ENCODE peak calls at places on chromosome 11, in eight cellular contexts. One of them, this sample, is unnamed.

GRCh38 chr11:44681698-44682097 is 45.1 kb upstream of the TSPAN18 start:
- DNase-seq in mammary epithelial cell: peak
- DNase-seq in iris pigment epithelial cell: peak
- DNase-seq in EH: peak
- DNase-seq in endothelial cell: no peak
- DNase-seq in uterus: no peak
- DNase-seq in esophagus squamous epithelium: no peak
- DNase-seq in stimulated activated CD4-positive, alpha-beta T cell treated with anti-CD3 and anti-CD28 coated beads, Interleukin-2, amount 100 ng/mL, for 48 hours: no peak
- DNase-seq in this sample: no peak

GRCh38 chr11:1305558-1306056 is 3.8 kb downstream of the TOLLIP start:
- DNase-seq in mammary epithelial cell: no peak
- DNase-seq in iris pigment epithelial cell: no peak
- DNase-seq in EH: no peak
- DNase-seq in endothelial cell: no peak
- DNase-seq in uterus: no peak
- DNase-seq in esophagus squamous epithelium: no peak
- DNase-seq in stimulated activated CD4-positive, alpha-beta T cell treated with anti-CD3 and anti-CD28 coated beads, Interleukin-2, amount 100 ng/mL, for 48 hours: no peak
- DNase-seq in this sample: no peak

GRCh38 chr11:100068116-100068515 is 619.0 kb upstream of the ARHGAP42 start:
- DNase-seq in mammary epithelial cell: no peak
- DNase-seq in iris pigment epithelial cell: no peak
- DNase-seq in EH: no peak
- DNase-seq in endothelial cell: no peak
- DNase-seq in uterus: no peak
- DNase-seq in esophagus squamous epithelium: no peak
- DNase-seq in stimulated activated CD4-positive, alpha-beta T cell treated with anti-CD3 and anti-CD28 coated beads, Interleukin-2, amount 100 ng/mL, for 48 hours: no peak
- DNase-seq in this sample: no peak

GRCh38 chr11:94638902-94639373 is 71.8 kb downstream of the PIWIL4 start:
- DNase-seq in mammary epithelial cell: peak
- DNase-seq in iris pigment epithelial cell: peak
- DNase-seq in EH: peak
- DNase-seq in endothelial cell: no peak
- DNase-seq in uterus: no peak
- DNase-seq in esophagus squamous epithelium: no peak
- DNase-seq in stimulated activated CD4-positive, alpha-beta T cell treated with anti-CD3 and anti-CD28 coated beads, Interleukin-2, amount 100 ng/mL, for 48 hours: no peak
- DNase-seq in this sample: no peak

GRCh38 chr11:34154059-34154875 is 48.8 kb downstream of the NAT10 start:
- DNase-seq in mammary epithelial cell: no peak
- DNase-seq in iris pigment epithelial cell: no peak
- DNase-seq in EH: no peak
- DNase-seq in endothelial cell: no peak
- DNase-seq in uterus: no peak
- DNase-seq in esophagus squamous epithelium: no peak
- DNase-seq in stimulated activated CD4-positive, alpha-beta T cell treated with anti-CD3 and anti-CD28 coated beads, Interleukin-2, amount 100 ng/mL, for 48 hours: no peak
- DNase-seq in this sample: no peak

GRCh38 chr11:71202966-71203365 is 49.4 kb downstream of the SHANK2 start:
- DNase-seq in mammary epithelial cell: no peak
- DNase-seq in iris pigment epithelial cell: no peak
- DNase-seq in EH: no peak
- DNase-seq in endothelial cell: no peak
- DNase-seq in uterus: no peak
- DNase-seq in esophagus squamous epithelium: no peak
- DNase-seq in stimulated activated CD4-positive, alpha-beta T cell treated with anti-CD3 and anti-CD28 coated beads, Interleukin-2, amount 100 ng/mL, for 48 hours: no peak
- DNase-seq in this sample: no peak

GRCh38 chr11:34907934-34908593 is 8.1 kb downstream of the APIP start:
- DNase-seq in mammary epithelial cell: no peak
- DNase-seq in iris pigment epithelial cell: peak
- DNase-seq in EH: no peak
- DNase-seq in endothelial cell: no peak
- DNase-seq in uterus: no peak
- DNase-seq in esophagus squamous epithelium: no peak
- DNase-seq in stimulated activated CD4-positive, alpha-beta T cell treated with anti-CD3 and anti-CD28 coated beads, Interleukin-2, amount 100 ng/mL, for 48 hours: no peak
- DNase-seq in this sample: no peak

GRCh38 chr11:111602865-111603632 is 800 bp downstream of the SIK2 start:
- DNase-seq in mammary epithelial cell: peak
- DNase-seq in iris pigment epithelial cell: peak
- DNase-seq in EH: peak
- DNase-seq in endothelial cell: no peak
- DNase-seq in uterus: no peak
- DNase-seq in esophagus squamous epithelium: no peak
- DNase-seq in stimulated activated CD4-positive, alpha-beta T cell treated with anti-CD3 and anti-CD28 coated beads, Interleukin-2, amount 100 ng/mL, for 48 hours: no peak
- DNase-seq in this sample: no peak

This sample was measured in NCI-H1930.